ENCODE peak calls at places on chromosomes 5 and 9, in four cellular contexts. Q is heart right ventricle, Y is fibroblast of the aortic adventitia, B is HCT116. U is an unnamed sample.

GRCh38 chr5:9545301-9545958 is 445 bp downstream of the SEMA5A start:
- DNase-seq in Q (no peak), Y (no peak), B (no peak), U (peak)

GRCh38 chr9:120935383-120935857 is 8.8 kb upstream of the TRAF1 start:
- DNase-seq in Q (peak), Y (peak), B (no peak), U (no peak)

GRCh38 chr5:56671571-56671970 is 143.8 kb upstream of the MAP3K1 start:
- DNase-seq in Q (no peak), Y (no peak), B (no peak), U (no peak)

GRCh38 chr9:108325406-108325805 is 530.4 kb downstream of the ACTL7B start:
- DNase-seq in Q (no peak), Y (no peak), B (no peak), U (no peak)

GRCh38 chr5:179680780-179681411 is at the start of gene CBY3:
- DNase-seq in Q (no peak), Y (peak), B (no peak), U (no peak)

GRCh38 chr9:3261484-3261883 is 264.3 kb downstream of the RFX3 start:
- DNase-seq in Q (no peak), Y (no peak), B (no peak), U (no peak)

GRCh38 chr9:129336601-129337286 is 158.7 kb upstream of the IER5L start:
- DNase-seq in Q (no peak), Y (peak), B (no peak), U (peak)

GRCh38 chr9:88535932-88536324 is 950 bp downstream of the NXNL2 start:
- DNase-seq in Q (no peak), Y (no peak), B (no peak), U (no peak)

GRCh38 chr9:89363921-89364663 is 45.8 kb downstream of the SECISBP2 start:
- DNase-seq in Q (no peak), Y (no peak), B (no peak), U (no peak)

GRCh38 chr9:136383436-136383835 is 10.0 kb upstream of the CARD9 start:
- DNase-seq in Q (no peak), Y (no peak), B (no peak), U (no peak)

GRCh38 chr9:137666505-137666809 is 47.7 kb downstream of the EHMT1 start:
- DNase-seq in Q (no peak), Y (no peak), B (no peak), U (no peak)

GRCh38 chr9:95131023-95131943 is 186.2 kb downstream of the FANCC start:
- DNase-seq in Q (peak), Y (peak), B (peak), U (peak)

GRCh38 chr5:167833456-167833855 is 458.0 kb upstream of the WWC1 start:
- DNase-seq in Q (no peak), Y (no peak), B (no peak), U (no peak)

GRCh38 chr9:134454386-134454978 is 128.2 kb downstream of the RXRA start:
- DNase-seq in Q (no peak), Y (peak), B (no peak), U (no peak)

GRCh38 chr9:124377551-124377950 is 37.7 kb downstream of the PSMB7 start:
- DNase-seq in Q (no peak), Y (no peak), B (no peak), U (no peak)

GRCh38 chr5:57937501-57937900 is 454.9 kb upstream of the ACTBL2 start:
- DNase-seq in Q (no peak), Y (no peak), B (no peak), U (no peak)

GRCh38 chr9:138072897-138073296 is 195.3 kb downstream of the CACNA1B start:
- DNase-seq in Q (no peak), Y (no peak), B (no peak), U (no peak)

GRCh38 chr5:141208478-141208877 is at the start of gene PCDHB12:
- DNase-seq in Q (no peak), Y (no peak), B (no peak), U (no peak)

GRCh38 chr9:114266969-114267368 is 55.9 kb upstream of the ORM1 start:
- DNase-seq in Q (no peak), Y (peak), B (no peak), U (no peak)

GRCh38 chr5:57113486-57113885 is 60.4 kb upstream of the GPBP1 start:
- DNase-seq in Q (no peak), Y (peak), B (no peak), U (no peak)

GRCh38 chr9:131255731-131256197 is 20.5 kb downstream of the FAM78A start:
- DNase-seq in Q (no peak), Y (no peak), B (no peak), U (no peak)

GRCh38 chr5:64532212-64532611 is 26.4 kb downstream of the RGS7BP start:
- DNase-seq in Q (no peak), Y (no peak), B (no peak), U (no peak)

GRCh38 chr5:95626701-95627100 is 6.8 kb downstream of the GPR150 start:
- DNase-seq in Q (no peak), Y (peak), B (no peak), U (no peak)

GRCh38 chr5:146643805-146644204 is 127.8 kb upstream of the GPR151 start:
- DNase-seq in Q (no peak), Y (no peak), B (no peak), U (no peak)

DNA sequence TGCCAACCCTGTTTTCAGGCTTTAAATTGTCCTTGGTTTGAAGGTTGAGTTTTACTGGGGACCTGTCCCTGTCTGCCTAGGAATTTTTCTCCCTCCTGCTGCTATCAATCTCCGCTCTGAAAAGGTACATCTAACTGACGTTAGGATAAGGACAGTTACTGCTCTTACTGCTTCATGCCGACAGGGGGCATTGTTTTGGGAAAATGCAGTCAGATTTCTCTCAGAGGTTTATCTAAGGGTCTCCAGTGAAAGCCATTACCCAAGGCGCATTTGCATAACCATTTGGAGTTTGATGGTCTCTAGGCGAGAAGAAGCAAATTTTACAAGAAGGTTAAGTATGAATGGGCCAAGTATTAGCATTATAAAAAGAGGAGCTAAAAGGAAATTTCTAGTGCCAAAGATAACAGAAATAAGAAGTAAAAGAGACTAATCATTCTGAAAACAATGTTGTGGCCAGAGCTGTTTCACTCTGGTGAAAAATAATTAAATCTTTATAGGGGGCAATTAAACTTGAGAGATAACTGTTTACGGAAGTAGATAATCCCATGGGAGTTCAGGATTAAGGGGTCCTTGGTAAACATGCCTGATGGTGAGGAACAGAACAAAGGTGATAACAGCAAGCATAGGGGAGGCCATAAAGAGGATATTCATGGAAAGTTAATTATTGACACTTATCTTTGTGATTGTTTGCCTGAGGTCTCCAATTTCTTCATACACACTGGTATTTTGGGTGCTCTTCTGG is 605.0 kb downstream of the MTRR start:
- DNase-seq in Q (no peak), Y (no peak), B (no peak), U (no peak)
- TF ChIP-seq CTCF in Q (no peak), Y (peak), B (no peak), U (no peak)

DNA sequence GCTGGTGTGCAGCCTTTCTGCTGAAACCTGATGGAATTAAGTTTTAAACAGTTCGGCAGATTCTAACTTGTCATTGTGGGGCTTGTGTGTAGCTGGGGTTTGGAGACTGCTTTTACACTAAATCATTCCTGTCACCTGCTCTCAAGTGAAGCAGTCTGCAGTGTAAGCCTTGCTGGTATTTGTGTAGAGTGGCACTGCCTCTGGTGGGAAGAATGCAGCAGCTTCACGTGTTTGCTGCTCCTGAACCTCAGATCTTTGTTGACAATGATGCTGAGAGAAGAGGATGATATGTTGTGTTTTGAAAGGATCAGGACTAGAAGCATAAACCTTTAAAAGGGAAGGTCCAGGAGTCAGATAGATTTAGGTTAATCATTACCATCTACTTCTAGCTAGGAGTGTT is 88.1 kb downstream of the KDM4C start:
- DNase-seq in Q (no peak), Y (no peak), B (peak), U (no peak)
- TF ChIP-seq CTCF in Q (peak), Y (peak), B (peak), U (no peak)

DNA sequence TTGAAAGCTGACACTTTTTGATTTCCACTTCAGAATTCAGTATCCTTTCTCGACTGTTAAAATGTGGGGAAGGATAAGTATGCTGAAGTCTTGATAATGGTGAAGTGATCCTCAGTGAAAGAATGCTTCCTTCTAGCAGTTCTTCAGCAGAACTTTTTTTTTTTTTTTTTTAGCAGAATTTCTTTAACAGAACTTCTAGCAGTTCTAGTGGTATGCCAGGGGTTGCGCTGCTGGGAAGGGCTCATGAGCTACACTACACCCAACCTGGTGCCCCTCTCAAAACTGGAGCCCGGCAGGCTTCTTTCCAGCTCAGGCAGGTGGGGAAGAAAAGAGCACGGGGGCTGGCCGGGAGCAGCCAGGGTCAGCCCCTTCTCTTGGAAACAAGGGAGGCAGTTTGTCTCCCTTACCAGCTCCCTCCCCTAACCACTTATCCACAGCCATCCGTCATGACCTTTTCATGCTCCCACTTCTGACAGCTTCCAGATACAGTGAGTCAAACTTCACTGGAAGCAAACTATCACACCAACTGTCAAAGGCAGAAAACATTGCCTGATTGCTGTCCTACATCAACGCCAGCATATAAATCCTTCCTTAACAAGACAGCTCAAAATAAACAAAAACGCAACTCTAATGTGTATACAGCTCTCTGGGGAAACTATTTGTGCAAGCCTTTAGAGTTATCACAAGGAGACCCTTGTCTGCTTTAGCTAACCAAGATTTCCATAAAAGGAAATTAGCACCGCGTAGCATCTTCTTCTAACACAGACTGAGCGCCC is 211.5 kb downstream of the GAPVD1 start:
- DNase-seq in Q (peak), Y (peak), B (no peak), U (no peak)
- TF ChIP-seq CTCF in Q (no peak), Y (peak), B (no peak), U (no peak)

GRCh38 chr5:5340206-5340729 is 82.2 kb upstream of the ICE1 start:
- DNase-seq in Q (peak), Y (peak), B (peak), U (no peak)
- TF ChIP-seq CTCF in Q (peak), Y (peak), B (peak), U (no peak)

DNA sequence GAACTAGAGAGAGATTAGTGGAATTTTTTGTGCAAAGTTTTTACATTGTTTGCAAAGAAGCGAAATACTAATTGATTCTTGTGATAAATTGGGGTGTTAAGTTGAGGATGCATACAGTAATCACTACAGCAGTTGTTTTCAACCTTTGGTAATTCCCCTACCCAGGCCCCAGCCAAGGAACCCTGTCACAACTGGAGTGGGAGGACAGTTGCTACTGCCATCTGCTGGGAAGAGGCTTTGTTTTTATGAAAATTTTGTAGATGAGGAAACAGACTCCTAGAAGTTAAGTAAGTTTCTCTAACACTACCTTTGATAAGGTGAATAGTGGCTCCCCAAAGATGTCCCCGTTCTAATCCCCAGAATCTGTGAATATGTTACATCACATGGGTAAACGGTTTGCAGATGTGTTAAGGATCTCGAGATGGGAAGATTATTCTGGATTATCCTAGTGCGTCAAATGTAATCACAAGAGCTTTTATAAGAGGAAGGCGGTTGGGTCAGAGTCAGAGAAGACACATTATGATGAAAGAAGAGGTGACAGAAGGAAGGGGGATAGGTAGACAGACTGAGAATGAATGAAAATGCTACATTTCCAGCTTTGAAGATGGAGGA is 34.0 kb upstream of the PPP1R2B start:
- DNase-seq in Q (peak), Y (peak), B (no peak), U (peak)
- TF ChIP-seq CTCF in Q (peak), Y (peak), B (peak), U (peak)

GRCh38 chr5:107796797-107797196 is 126.1 kb upstream of the EFNA5 start:
- DNase-seq in Q (no peak), Y (no peak), B (no peak), U (no peak)
- TF ChIP-seq CTCF in Q (no peak), Y (no peak), B (peak), U (no peak)

GRCh38 chr5:113058706-113059226 is 82.2 kb downstream of the DCP2 start:
- DNase-seq in Q (no peak), Y (no peak), B (no peak), U (no peak)
- TF ChIP-seq CTCF in Q (no peak), Y (no peak), B (no peak), U (no peak)

GRCh38 chr5:59587489-59588337 is 305.8 kb downstream of the PDE4D start:
- DNase-seq in Q (peak), Y (peak), B (no peak), U (no peak)
- TF ChIP-seq CTCF in Q (no peak), Y (peak), B (no peak), U (no peak)

DNA sequence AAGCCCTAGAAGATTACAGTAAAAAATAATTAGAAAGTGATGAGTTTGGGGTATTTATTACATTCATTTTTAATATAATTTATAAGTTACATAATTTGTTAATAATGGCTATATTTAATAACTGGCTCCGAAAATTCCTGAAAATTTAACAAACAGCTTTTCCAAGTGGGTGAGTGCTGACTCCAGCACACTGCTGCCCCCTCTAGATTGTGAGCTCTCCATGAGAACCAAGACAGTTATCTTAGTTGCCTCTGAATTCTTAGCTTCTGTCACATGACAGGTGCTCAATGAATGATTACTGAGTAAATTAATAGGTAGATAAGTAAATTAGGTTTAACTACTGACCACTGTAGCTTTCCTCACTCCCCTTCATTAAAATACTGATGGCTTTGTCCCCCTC is 7.8 kb downstream of the KLHL3 start:
- DNase-seq in Q (no peak), Y (no peak), B (no peak), U (no peak)
- TF ChIP-seq CTCF in Q (no peak), Y (no peak), B (no peak), U (no peak)

GRCh38 chr5:10826971-10827370 is 65.9 kb upstream of the DAP start:
- DNase-seq in Q (no peak), Y (no peak), B (no peak), U (no peak)

GRCh38 chr5:10827571-10827970 is 66.5 kb upstream of the DAP start:
- DNase-seq in Q (no peak), Y (no peak), B (no peak), U (no peak)

GRCh38 chr5:10828241-10828640 is 67.2 kb upstream of the DAP start:
- DNase-seq in Q (no peak), Y (peak), B (no peak), U (no peak)

GRCh38 chr5:10831416-10831815 is 70.4 kb upstream of the DAP start:
- DNase-seq in Q (no peak), Y (peak), B (no peak), U (no peak)

GRCh38 chr5:10825897-10826644 is 65.0 kb upstream of the DAP start:
- DNase-seq in Q (no peak), Y (no peak), B (no peak), U (no peak)
- TF ChIP-seq CTCF in Q (no peak), Y (no peak), B (peak), U (peak)